ENCODE peak calls at places on chromosomes 3 and 15, in seven cellular contexts. M is activated CD8-positive, alpha-beta memory T cell treated with anti-CD3 and anti-CD28 coated beads for 48 hours; E is HT1080; I is RWPE1; H is ecto neural progenitor cell; U is endothelial cell; W is EH. N is an unnamed sample.

GRCh38 chr3:138034918-138035317 is 25.0 kb downstream of the CLDN18 start:
- DNase-seq in M (no peak), E (no peak), I (no peak), H (no peak), U (no peak), W (no peak), N (no peak)

GRCh38 chr3:127784283-127784682 is 38.0 kb downstream of the MGLL start:
- DNase-seq in M (no peak), E (no peak), I (no peak), H (no peak), U (no peak), W (no peak), N (no peak)

GRCh38 chr3:57803647-57804081 is 47.6 kb downstream of the SLMAP start:
- DNase-seq in M (no peak), E (peak; percentile 97), I (peak; percentile 67), H (no peak), U (no peak), W (peak; percentile 94), N (no peak)

GRCh38 chr15:45970542-45970941 is 335.7 kb downstream of the SQOR start:
- DNase-seq in M (no peak), E (no peak), I (no peak), H (no peak), U (no peak), W (no peak), N (no peak)

GRCh38 chr3:72673011-72673771 is 175.1 kb downstream of the SHQ1 start:
- DNase-seq in M (no peak), E (no peak), I (no peak), H (no peak), U (no peak), W (no peak), N (no peak)

GRCh38 chr3:61954097-61954528 is 392.7 kb downstream of the PTPRG start:
- DNase-seq in M (no peak), E (peak; percentile 36), I (no peak), H (no peak), U (no peak), W (peak; percentile 62), N (no peak)

GRCh38 chr15:53230473-53230872 is 440.3 kb upstream of the ONECUT1 start:
- DNase-seq in M (no peak), E (no peak), I (no peak), H (no peak), U (no peak), W (no peak), N (no peak)

GRCh38 chr3:25137606-25138005 is 290.5 kb upstream of the RARB start:
- DNase-seq in M (no peak), E (no peak), I (no peak), H (no peak), U (no peak), W (no peak), N (no peak)

GRCh38 chr3:150409125-150409526 is 1.0 kb downstream of the TSC22D2 start:
- DNase-seq in M (no peak), E (no peak), I (no peak), H (no peak), U (no peak), W (no peak), N (peak; percentile 42)

GRCh38 chr3:14301558-14301957 is 100.8 kb upstream of the SLC6A6 start:
- DNase-seq in M (no peak), E (no peak), I (no peak), H (no peak), U (no peak), W (peak; percentile 58), N (peak; percentile 43)

GRCh38 chr3:194344012-194344411 is 7.1 kb downstream of the CPN2 start:
- DNase-seq in M (peak; percentile 31), E (peak; percentile 59), I (peak; percentile 79), H (peak; percentile 86), U (peak; percentile 84), W (peak; percentile 65), N (peak; percentile 68)